ENCODE peak calls at places on chromosomes 3 and 15, in five cellular contexts. B is GM23248, U is neural progenitor cell, R is A673, W is endothelial cell of umbilical vein. Z is an unnamed sample.
A peak's percentile ranks its signal among the peaks of the same experiment; 100 is the strongest.

GRCh38 chr3:156751461-156752025 is 74.6 kb upstream of the LEKR1 start:
- DNase-seq in B (peak; percentile 98), U (peak; percentile 90), R (peak; percentile 92), W (peak; percentile 18), Z (peak; percentile 53)

GRCh38 chr3:181561605-181562031 is 150.1 kb upstream of the SOX2 start:
- DNase-seq in B (no peak), U (peak; percentile 8), R (no peak), W (no peak), Z (no peak)

GRCh38 chr3:183328823-183329222 is 75.8 kb downstream of the B3GNT5 start:
- DNase-seq in B (peak; percentile 53), U (no peak), R (no peak), W (no peak), Z (no peak)

GRCh38 chr3:127036209-127037020 is 53.5 kb downstream of the PLXNA1 start:
- DNase-seq in B (no peak), U (no peak), R (no peak), W (no peak), Z (no peak)

GRCh38 chr3:50416736-50417636 is 57.7 kb upstream of the TMEM115 start:
- DNase-seq in B (no peak), U (no peak), R (no peak), W (no peak), Z (no peak)

GRCh38 chr3:151347432-151347831 is 18.1 kb upstream of the P2RY13 start:
- DNase-seq in B (no peak), U (no peak), R (no peak), W (no peak), Z (no peak)

GRCh38 chr15:32222716-32223115 is 180.4 kb downstream of the GOLGA8K start:
- DNase-seq in B (no peak), U (no peak), R (peak; percentile 0), W (no peak), Z (no peak)

GRCh38 chr3:34357461-34357860 is 559.0 kb downstream of the PDCD6IP start:
- DNase-seq in B (no peak), U (no peak), R (no peak), W (no peak), Z (peak; percentile 51)

GRCh38 chr15:52191207-52191606 is at the start of gene GNB5:
- DNase-seq in B (no peak), U (peak; percentile 10), R (no peak), W (no peak), Z (no peak)

GRCh38 chr3:13333236-13333897 is 86.8 kb downstream of the NUP210 start:
- DNase-seq in B (no peak), U (no peak), R (no peak), W (no peak), Z (no peak)

GRCh38 chr3:14879161-14879888 is 60.6 kb downstream of the FGD5 start:
- DNase-seq in B (no peak), U (no peak), R (peak; percentile 31), W (no peak), Z (peak; percentile 30)

GRCh38 chr3:152120606-152121291 is 148.0 kb upstream of the MBNL1 start:
- DNase-seq in B (no peak), U (no peak), R (no peak), W (no peak), Z (no peak)

GRCh38 chr3:195230244-195230643 is 40.7 kb downstream of the XXYLT1 start:
- DNase-seq in B (no peak), U (no peak), R (no peak), W (no peak), Z (no peak)

GRCh38 chr15:100686725-100687488 is 84.5 kb downstream of the ASB7 start:
- DNase-seq in B (peak; percentile 88), U (no peak), R (no peak), W (no peak), Z (no peak)

GRCh38 chr3:151985787-151986430 is 112.5 kb downstream of the SUCNR1 start:
- DNase-seq in B (no peak), U (no peak), R (no peak), W (no peak), Z (no peak)

GRCh38 chr15:25070357-25070963 is 115.7 kb downstream of the SNRPN start:
- DNase-seq in B (no peak), U (no peak), R (no peak), W (no peak), Z (no peak)

GRCh38 chr3:191901746-191902145 is 440.8 kb downstream of the PYDC2 start:
- DNase-seq in B (no peak), U (no peak), R (no peak), W (no peak), Z (no peak)

GRCh38 chr3:9279959-9280358 is 30.5 kb upstream of the SRGAP3 start:
- DNase-seq in B (peak; percentile 66), U (peak; percentile 67), R (no peak), W (no peak), Z (peak; percentile 17)

DNA sequence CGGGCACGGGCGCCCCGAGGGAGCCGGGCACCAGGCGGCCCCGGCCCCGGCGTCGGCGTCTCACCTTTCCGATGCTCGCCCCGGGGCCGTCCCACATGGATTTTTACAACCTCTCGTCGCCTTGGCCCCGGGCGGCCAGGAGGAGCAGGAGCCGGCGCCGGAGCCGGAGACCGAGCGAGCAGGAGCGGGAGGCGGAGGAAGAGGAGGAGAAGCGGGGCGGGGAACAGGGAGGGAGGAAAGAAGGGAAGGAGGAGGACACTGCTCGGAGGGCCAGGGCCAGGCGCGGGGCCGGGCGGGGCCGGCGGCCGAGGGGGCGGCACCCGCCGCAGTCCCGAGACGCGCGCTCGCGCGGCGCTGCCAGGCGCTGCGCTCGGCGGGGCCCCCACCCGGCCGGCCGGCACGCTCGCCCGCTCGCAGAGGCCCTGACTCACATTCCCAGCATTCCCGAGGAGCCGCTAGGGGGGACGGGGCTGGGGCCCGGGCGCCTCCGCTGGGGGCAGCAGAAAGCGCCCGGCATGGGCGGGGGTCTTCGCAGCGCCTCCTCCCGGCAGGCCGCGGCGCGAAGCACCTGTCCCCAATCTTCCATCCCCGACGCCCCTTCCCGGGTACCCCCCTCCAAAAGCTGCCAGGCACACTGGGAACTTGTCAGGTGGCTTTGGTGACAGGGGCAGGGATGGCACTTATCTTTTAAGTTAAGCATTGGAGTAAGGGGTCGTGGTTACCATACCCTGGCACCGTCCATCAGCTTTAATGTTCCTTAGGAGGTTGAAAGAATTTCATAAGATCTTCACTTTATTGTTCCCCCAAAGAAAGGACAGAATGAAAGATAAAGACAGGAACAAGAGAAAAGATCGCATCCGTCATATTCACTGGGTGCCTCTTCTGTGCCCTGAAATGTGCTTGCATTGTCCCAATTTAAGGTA is at the start of gene ERC2:
- DNase-seq in B (peak; percentile 47), U (peak; percentile 97), R (peak; percentile 41), W (peak; percentile 68), Z (peak; percentile 82)
- TF ChIP-seq EZH2 in B (no peak), U (no peak), R (no peak), W (no peak), Z (no peak)

GRCh38 chr15:59180946-59181345 is 25.7 kb upstream of the LDHAL6B start:
- DNase-seq in B (peak; percentile 81), U (no peak), R (no peak), W (peak; percentile 48), Z (no peak)
- H3K9me3 ChIP-seq in B (no peaks in the 10 kb centered on the region), U (no peaks in the 10 kb centered on the region), R (peaks cover 8% of the 10 kb centered on the region), W (peaks cover 2% of the 10 kb centered on the region), Z (no peaks in the 10 kb centered on the region)

GRCh38 chr15:41780266-41780665 is 6.0 kb downstream of the MAPKBP1 start:
- DNase-seq in B (no peak), U (no peak), R (no peak), W (peak; percentile 42), Z (peak; percentile 8)
- H3K4me1 ChIP-seq in B (peaks cover 48% of the 10 kb centered on the region), U (peaks cover 45% of the 10 kb centered on the region), R (peaks cover 24% of the 10 kb centered on the region), W (peaks cover 55% of the 10 kb centered on the region), Z (peaks cover 37% of the 10 kb centered on the region)

GRCh38 chr15:28085489-28086174 is 13.5 kb downstream of the OCA2 start:
- DNase-seq in B (no peak), U (no peak), R (no peak), W (no peak), Z (no peak)
- TF ChIP-seq EZH2 in B (no peak), U (no peak), R (no peak), W (no peak), Z (no peak)

DNA sequence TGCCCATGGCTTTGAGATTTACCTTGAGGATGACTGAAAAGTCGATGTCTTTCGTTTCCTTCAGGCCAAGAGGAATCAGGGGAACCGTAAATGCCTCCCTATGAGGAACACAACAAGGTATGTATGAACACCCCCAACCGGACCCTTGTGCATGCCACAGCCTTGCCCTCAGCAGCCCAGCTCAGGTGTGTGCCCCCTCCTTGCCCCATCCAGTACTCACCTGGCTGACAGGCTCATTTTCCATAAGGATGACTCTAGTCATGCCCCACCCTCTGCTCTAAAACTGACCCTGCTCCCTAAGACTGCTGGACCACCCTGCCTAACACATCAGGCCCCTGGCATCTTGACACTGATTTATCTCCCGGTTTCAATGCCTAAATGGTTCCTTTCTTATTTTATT is 270.0 kb downstream of the GOLGA6L6 start:
- DNase-seq in B (no peak), U (no peak), R (no peak), W (no peak), Z (no peak)
- H3K9me3 ChIP-seq in B (no peaks in the 10 kb centered on the region), U (peaks cover 87% of the 10 kb centered on the region), R (peaks cover 74% of the 10 kb centered on the region), W (peaks cover 27% of the 10 kb centered on the region), Z (peaks cover 80% of the 10 kb centered on the region)

GRCh38 chr3:58043933-58044332 is 35.7 kb downstream of the FLNB start:
- DNase-seq in B (peak; percentile 45), U (no peak), R (no peak), W (no peak), Z (no peak)

GRCh38 chr3:58045084-58045483 is 36.9 kb downstream of the FLNB start:
- DNase-seq in B (peak; percentile 77), U (no peak), R (no peak), W (no peak), Z (no peak)

GRCh38 chr3:58042947-58043707 is 34.9 kb downstream of the FLNB start:
- DNase-seq in B (no peak), U (no peak), R (no peak), W (no peak), Z (no peak)

GRCh38 chr3:58041826-58042324 is 33.7 kb downstream of the FLNB start:
- DNase-seq in B (peak; percentile 63), U (peak; percentile 64), R (no peak), W (peak; percentile 54), Z (no peak)

GRCh38 chr3:58044656-58045055 is 36.4 kb downstream of the FLNB start:
- DNase-seq in B (peak; percentile 88), U (no peak), R (no peak), W (peak; percentile 65), Z (no peak)
- H3K4me1 ChIP-seq in B (peaks cover 94% of the 10 kb centered on the region), U (peaks cover 41% of the 10 kb centered on the region), R (peaks cover 11% of the 10 kb centered on the region), W (peaks cover 87% of the 10 kb centered on the region), Z (peaks cover 62% of the 10 kb centered on the region)